ENCODE peak calls at places on chromosome 10, in four cellular contexts. One of them, this sample, is unnamed.

GRCh38 chr10:116101616-116102015 is 171.4 kb downstream of the GFRA1 start:
- DNase-seq in stomach: no peak
- DNase-seq in sigmoid colon: no peak
- DNase-seq in Peyer's patch: no peak
- DNase-seq in this sample: no peak

GRCh38 chr10:91410638-91411367 is 659 bp downstream of the HECTD2 start:
- DNase-seq in stomach: no peak
- DNase-seq in sigmoid colon: no peak
- DNase-seq in Peyer's patch: no peak
- DNase-seq in this sample: no peak

GRCh38 chr10:60760711-60761210 is 17.5 kb upstream of the CDK1 start:
- DNase-seq in stomach: no peak
- DNase-seq in sigmoid colon: no peak
- DNase-seq in Peyer's patch: no peak
- DNase-seq in this sample: no peak

GRCh38 chr10:17100586-17100985 is 29.0 kb downstream of the CUBN start:
- DNase-seq in stomach: no peak
- DNase-seq in sigmoid colon: no peak
- DNase-seq in Peyer's patch: no peak
- DNase-seq in this sample: no peak

GRCh38 chr10:6176691-6177231 is 26.0 kb upstream of the PFKFB3 start:
- DNase-seq in stomach: no peak
- DNase-seq in sigmoid colon: no peak
- DNase-seq in Peyer's patch: no peak
- DNase-seq in this sample: no peak

GRCh38 chr10:21499910-21500577 is 25.4 kb downstream of the SKIDA1 start:
- DNase-seq in stomach: no peak
- DNase-seq in sigmoid colon: no peak
- DNase-seq in Peyer's patch: no peak
- DNase-seq in this sample: peak

GRCh38 chr10:30371954-30372353 is 22.9 kb upstream of the MTPAP start:
- DNase-seq in stomach: no peak
- DNase-seq in sigmoid colon: no peak
- DNase-seq in Peyer's patch: no peak
- DNase-seq in this sample: no peak

GRCh38 chr10:45063605-45064231 is 63.0 kb downstream of the ZNF22 start:
- DNase-seq in stomach: no peak
- DNase-seq in sigmoid colon: no peak
- DNase-seq in Peyer's patch: no peak
- DNase-seq in this sample: no peak

GRCh38 chr10:89369142-89370105 is 8.4 kb upstream of the IFIT1B start:
- DNase-seq in stomach: no peak
- DNase-seq in sigmoid colon: no peak
- DNase-seq in Peyer's patch: no peak
- DNase-seq in this sample: no peak

GRCh38 chr10:21515581-21516269 is 9.8 kb downstream of the SKIDA1 start:
- DNase-seq in stomach: no peak
- DNase-seq in sigmoid colon: no peak
- DNase-seq in Peyer's patch: no peak
- DNase-seq in this sample: no peak

GRCh38 chr10:16965740-16966447 is 148.7 kb upstream of the RSU1 start:
- DNase-seq in stomach: no peak
- DNase-seq in sigmoid colon: peak
- DNase-seq in Peyer's patch: no peak
- DNase-seq in this sample: no peak

GRCh38 chr10:96995851-96996250 is 163.8 kb downstream of the LCOR start:
- DNase-seq in stomach: no peak
- DNase-seq in sigmoid colon: no peak
- DNase-seq in Peyer's patch: no peak
- DNase-seq in this sample: no peak

GRCh38 chr10:28200804-28201203 is 102.1 kb downstream of the MPP7 start:
- DNase-seq in stomach: no peak
- DNase-seq in sigmoid colon: no peak
- DNase-seq in Peyer's patch: no peak
- DNase-seq in this sample: no peak

GRCh38 chr10:44956176-44956575 is 3.4 kb upstream of the RASSF4 start:
- DNase-seq in stomach: no peak
- DNase-seq in sigmoid colon: peak
- DNase-seq in Peyer's patch: peak
- DNase-seq in this sample: peak

GRCh38 chr10:120403109-120403508 is 53.9 kb upstream of the PLPP4 start:
- DNase-seq in stomach: no peak
- DNase-seq in sigmoid colon: no peak
- DNase-seq in Peyer's patch: no peak
- DNase-seq in this sample: no peak

GRCh38 chr10:114508376-114508775 is 104.1 kb upstream of the AFAP1L2 start:
- DNase-seq in stomach: no peak
- DNase-seq in sigmoid colon: no peak
- DNase-seq in Peyer's patch: no peak
- DNase-seq in this sample: no peak

GRCh38 chr10:52752261-52752660 is 20.3 kb downstream of the MBL2 start:
- DNase-seq in stomach: no peak
- DNase-seq in sigmoid colon: no peak
- DNase-seq in Peyer's patch: no peak
- DNase-seq in this sample: no peak

GRCh38 chr10:124732931-124733536 is 11.1 kb downstream of the FAM53B start:
- DNase-seq in stomach: no peak
- DNase-seq in sigmoid colon: peak
- DNase-seq in Peyer's patch: peak
- DNase-seq in this sample: peak

GRCh38 chr10:32000937-32001336 is 55.3 kb downstream of the KIF5B start:
- DNase-seq in stomach: no peak
- DNase-seq in sigmoid colon: no peak
- DNase-seq in Peyer's patch: no peak
- DNase-seq in this sample: no peak

GRCh38 chr10:77163670-77164348 is 473.8 kb downstream of the KCNMA1 start:
- DNase-seq in stomach: no peak
- DNase-seq in sigmoid colon: peak
- DNase-seq in Peyer's patch: no peak
- DNase-seq in this sample: no peak

GRCh38 chr10:66931340-66931948 is 5.6 kb downstream of the LRRTM3 start:
- DNase-seq in stomach: no peak
- DNase-seq in sigmoid colon: no peak
- DNase-seq in Peyer's patch: no peak
- DNase-seq in this sample: no peak

GRCh38 chr10:62025901-62026879 is 124.7 kb downstream of the ARID5B start:
- DNase-seq in stomach: no peak
- DNase-seq in sigmoid colon: no peak
- DNase-seq in Peyer's patch: no peak
- DNase-seq in this sample: no peak

GRCh38 chr10:4820804-4821401 is 5.1 kb upstream of the AKR1E2 start:
- DNase-seq in stomach: no peak
- DNase-seq in sigmoid colon: no peak
- DNase-seq in Peyer's patch: no peak
- DNase-seq in this sample: no peak

GRCh38 chr10:49629286-49629915 is 15.6 kb downstream of the CHAT start:
- DNase-seq in stomach: no peak
- DNase-seq in sigmoid colon: peak
- DNase-seq in Peyer's patch: no peak
- DNase-seq in this sample: peak

GRCh38 chr10:30581779-30582380 is 47.7 kb downstream of the LYZL2 start:
- DNase-seq in stomach: no peak
- DNase-seq in sigmoid colon: no peak
- DNase-seq in Peyer's patch: no peak
- DNase-seq in this sample: no peak

GRCh38 chr10:64191304-64191703 is 670.1 kb downstream of the REEP3 start:
- DNase-seq in stomach: no peak
- DNase-seq in sigmoid colon: no peak
- DNase-seq in Peyer's patch: no peak
- DNase-seq in this sample: no peak

GRCh38 chr10:78640981-78641646 is 427.7 kb upstream of the ZMIZ1 start:
- DNase-seq in stomach: no peak
- DNase-seq in sigmoid colon: no peak
- DNase-seq in Peyer's patch: no peak
- DNase-seq in this sample: no peak

GRCh38 chr10:51804861-51805260 is 105.5 kb upstream of the CSTF2T start:
- DNase-seq in stomach: no peak
- DNase-seq in sigmoid colon: no peak
- DNase-seq in Peyer's patch: no peak
- DNase-seq in this sample: no peak

GRCh38 chr10:21281765-21282484 is 243.6 kb downstream of the SKIDA1 start:
- DNase-seq in stomach: no peak
- DNase-seq in sigmoid colon: peak
- DNase-seq in Peyer's patch: no peak
- DNase-seq in this sample: no peak

GRCh38 chr10:100516847-100517246 is 2.8 kb downstream of the SEC31B start:
- DNase-seq in stomach: no peak
- DNase-seq in sigmoid colon: no peak
- DNase-seq in Peyer's patch: no peak
- DNase-seq in this sample: no peak
- TF ChIP-seq CTCF in stomach: no peak
- TF ChIP-seq CTCF in sigmoid colon: no peak
- TF ChIP-seq CTCF in Peyer's patch: no peak
- TF ChIP-seq CTCF in this sample: no peak

GRCh38 chr10:92761576-92761975 is 71.8 kb downstream of the HHEX start:
- DNase-seq in stomach: no peak
- DNase-seq in sigmoid colon: no peak
- DNase-seq in Peyer's patch: no peak
- DNase-seq in this sample: no peak
- H3K4me3 ChIP-seq in stomach: no peak
- H3K4me3 ChIP-seq in sigmoid colon: no peak
- H3K4me3 ChIP-seq in Peyer's patch: no peak
- H3K4me3 ChIP-seq in this sample: no peak

GRCh38 chr10:132227851-132228390 is 41.2 kb downstream of the DPYSL4 start:
- DNase-seq in stomach: no peak
- DNase-seq in sigmoid colon: no peak
- DNase-seq in Peyer's patch: no peak
- DNase-seq in this sample: no peak
- TF ChIP-seq POLR2A in stomach: no peak
- TF ChIP-seq POLR2A in sigmoid colon: no peak
- TF ChIP-seq POLR2A in Peyer's patch: no peak
- TF ChIP-seq POLR2A in this sample: no peak

GRCh38 chr10:43124094-43124521 is 14.1 kb upstream of the CSGALNACT2 start:
- DNase-seq in stomach: no peak
- DNase-seq in sigmoid colon: no peak
- DNase-seq in Peyer's patch: no peak
- DNase-seq in this sample: peak

GRCh38 chr10:43125881-43126731 is 12.1 kb upstream of the CSGALNACT2 start:
- DNase-seq in stomach: peak
- DNase-seq in sigmoid colon: no peak
- DNase-seq in Peyer's patch: no peak
- DNase-seq in this sample: peak

GRCh38 chr10:43124574-43125273 is 13.5 kb upstream of the CSGALNACT2 start:
- DNase-seq in stomach: peak
- DNase-seq in sigmoid colon: no peak
- DNase-seq in Peyer's patch: no peak
- DNase-seq in this sample: peak

GRCh38 chr10:43126759-43127424 is 11.4 kb upstream of the CSGALNACT2 start:
- DNase-seq in stomach: peak
- DNase-seq in sigmoid colon: no peak
- DNase-seq in Peyer's patch: no peak
- DNase-seq in this sample: peak

DNA sequence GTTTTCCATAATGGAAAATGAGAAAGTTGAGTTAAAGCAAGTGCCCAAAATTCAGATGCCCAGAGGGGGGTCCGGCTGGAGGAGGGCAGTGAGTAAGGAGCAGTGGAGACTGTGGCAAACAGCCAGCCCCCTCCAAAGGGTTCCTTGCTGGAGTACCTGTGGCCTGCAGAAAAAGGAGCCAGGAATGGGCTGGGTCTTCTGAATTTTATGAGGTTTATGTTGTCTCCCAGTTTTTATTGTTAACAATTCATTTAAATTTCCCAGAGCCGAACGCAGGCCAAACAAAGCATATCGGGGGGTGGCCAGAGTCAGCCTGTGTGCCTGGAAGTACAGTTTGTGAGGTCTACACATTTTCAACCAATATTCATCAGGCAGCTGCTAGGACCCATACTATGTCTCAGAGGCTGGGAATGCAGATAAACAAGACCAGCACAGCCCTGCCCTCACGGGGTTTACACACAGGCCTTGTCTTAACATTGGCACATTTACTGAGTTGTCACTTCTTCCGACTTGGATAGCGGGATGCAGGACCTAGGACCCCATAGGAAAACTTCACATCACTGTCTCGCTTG is 12.9 kb upstream of the CSGALNACT2 start:
- DNase-seq in stomach: peak
- DNase-seq in sigmoid colon: no peak
- DNase-seq in Peyer's patch: no peak
- DNase-seq in this sample: peak
- TF ChIP-seq CTCF in stomach: no peak
- TF ChIP-seq CTCF in sigmoid colon: no peak
- TF ChIP-seq CTCF in Peyer's patch: no peak
- TF ChIP-seq CTCF in this sample: no peak

GRCh38 chr10:102434251-102434913 is 2.0 kb upstream of the CUEDC2 start:
- DNase-seq in stomach: no peak
- DNase-seq in sigmoid colon: no peak
- DNase-seq in Peyer's patch: no peak
- DNase-seq in this sample: no peak
- H3K4me3 ChIP-seq in stomach: no peak
- H3K4me3 ChIP-seq in sigmoid colon: no peak
- H3K4me3 ChIP-seq in Peyer's patch: no peak
- H3K4me3 ChIP-seq in this sample: no peak

GRCh38 chr10:110007171-110007700 is 548 bp upstream of the ADD3 start:
- DNase-seq in stomach: no peak
- DNase-seq in sigmoid colon: no peak
- DNase-seq in Peyer's patch: no peak
- DNase-seq in this sample: no peak
- TF ChIP-seq POLR2A in stomach: no peak
- TF ChIP-seq POLR2A in sigmoid colon: no peak
- TF ChIP-seq POLR2A in Peyer's patch: no peak
- TF ChIP-seq POLR2A in this sample: no peak

This sample was measured in spleen.